ENCODE peak calls at places on chromosomes 1 and 21, in nine cellular contexts. H is astrocyte, N is astrocyte of the cerebellum, D is mammary epithelial cell, M is SK-N-SH, P is HFF-Myc, T is nephron progenitor cell, X is WTC11, J is H1. B is an unnamed sample.

GRCh38 chr1:164602142-164602429 is 43.1 kb downstream of the PBX1 start:
- DNase-seq in J (no peak), T (no peak), N (no peak), X (peak; percentile 59), M (no peak), D (peak; percentile 85), H (no peak), P (no peak), B (peak; percentile 51)

GRCh38 chr1:27473755-27474154 is 16.2 kb downstream of the WASF2 start:
- DNase-seq in M (no peak), X (no peak), P (no peak), T (no peak), N (no peak), H (no peak), J (no peak), D (no peak), B (no peak)

GRCh38 chr1:19064906-19065450 is 108.5 kb upstream of the IFFO2 start:
- DNase-seq in X (no peak), T (no peak), H (no peak), J (no peak), D (no peak), M (no peak), P (no peak), N (no peak), B (no peak)

GRCh38 chr1:7430646-7431045 is 340.4 kb upstream of the VAMP3 start:
- DNase-seq in J (no peak), M (no peak), H (no peak), X (no peak), D (no peak), T (no peak), P (no peak), N (no peak), B (no peak)

GRCh38 chr1:107297681-107298080 is 156.8 kb downstream of the NTNG1 start:
- DNase-seq in P (no peak), J (no peak), D (no peak), X (no peak), N (no peak), M (peak; percentile 26), T (no peak), H (no peak), B (no peak)

GRCh38 chr1:9746211-9746610 is 77.6 kb downstream of the CLSTN1 start:
- DNase-seq in P (no peak), J (no peak), T (no peak), X (no peak), N (no peak), D (no peak), M (no peak), H (no peak), B (no peak)

GRCh38 chr1:114286960-114287359 is 133.3 kb upstream of the SYT6 start:
- DNase-seq in N (no peak), P (no peak), D (no peak), J (no peak), T (no peak), H (no peak), X (no peak), M (no peak), B (no peak)

GRCh38 chr1:47646676-47647075 is 208.8 kb downstream of the FOXD2 start:
- DNase-seq in D (peak; percentile 63), H (no peak), P (no peak), M (no peak), X (no peak), J (no peak), N (no peak), T (no peak), B (no peak)

GRCh38 chr1:233394860-233395717 is 67.6 kb downstream of the MAP3K21 start:
- DNase-seq in D (peak; percentile 43), M (peak; percentile 52), P (peak; percentile 32), T (peak; percentile 19), H (peak; percentile 33), X (peak; percentile 17), J (no peak), N (peak; percentile 50), B (no peak)

GRCh38 chr21:44783023-44783696 is 18.5 kb downstream of the UBE2G2 start:
- DNase-seq in D (no peak), M (no peak), T (no peak), X (no peak), J (no peak), P (no peak), H (no peak), N (no peak), B (no peak)

GRCh38 chr1:100382657-100383056 is 30.4 kb downstream of the CDC14A start:
- DNase-seq in M (no peak), T (no peak), D (no peak), X (no peak), H (no peak), P (no peak), N (no peak), J (no peak), B (no peak)

GRCh38 chr1:34929497-34929852 is at the start of gene DLGAP3:
- DNase-seq in M (peak; percentile 95), J (peak; percentile 69), D (no peak), X (peak; percentile 44), N (no peak), P (no peak), H (no peak), T (peak; percentile 73), B (peak; percentile 37)

GRCh38 chr1:84339503-84339902 is 38.0 kb downstream of the SAMD13 start:
- DNase-seq in J (no peak), M (no peak), D (peak; percentile 73), H (peak; percentile 53), T (peak; percentile 6), X (no peak), N (no peak), P (no peak), B (no peak)

GRCh38 chr1:14782741-14783591 is 184.5 kb downstream of the KAZN start:
- DNase-seq in M (peak; percentile 40), P (no peak), N (no peak), J (no peak), H (no peak), X (no peak), T (no peak), D (no peak), B (no peak)
- TF ChIP-seq CTCF in M (peak; percentile 18), P (peak; percentile 18), N (no peak), J (peak; percentile 22), H (no peak), X (no peak), T (no peak), D (no peak), B (no peak)

DNA sequence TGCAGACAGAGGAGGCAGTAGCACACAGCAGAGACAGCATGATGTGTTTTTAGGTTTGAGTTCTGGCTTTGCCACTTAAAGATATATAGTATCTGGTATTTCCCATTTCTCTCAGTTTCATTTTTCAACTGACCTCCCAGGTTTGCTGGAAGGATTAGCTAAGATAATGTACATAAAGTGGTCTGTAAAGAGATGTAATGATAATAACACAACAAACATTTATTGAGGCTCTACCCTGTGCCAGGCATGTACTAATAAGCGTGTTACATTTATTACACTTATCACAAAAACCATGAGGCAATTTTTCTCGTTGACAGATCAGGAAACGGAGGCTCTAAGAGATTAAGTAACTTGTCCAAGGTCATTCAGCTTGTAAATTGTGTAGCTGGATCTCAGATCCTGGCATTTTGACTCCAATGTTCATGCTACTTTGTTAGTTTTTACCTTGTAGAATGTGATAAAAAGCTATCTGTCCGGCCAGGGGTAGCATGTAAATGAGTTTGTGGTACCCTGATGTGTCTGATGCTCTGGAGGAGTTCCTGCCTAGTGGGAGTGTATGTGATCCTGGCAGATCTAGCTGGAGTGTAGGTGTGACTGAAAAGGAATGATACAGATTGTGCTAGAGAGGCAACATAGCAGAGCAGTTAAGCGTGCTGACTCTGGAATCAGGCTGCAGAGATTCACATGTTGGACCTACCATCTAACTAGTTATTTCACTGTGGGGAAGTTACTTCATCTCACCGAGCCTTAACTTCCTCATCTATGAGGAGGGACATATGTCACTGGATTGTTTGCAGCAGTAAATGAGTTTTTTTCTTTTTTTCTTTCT is 146.6 kb downstream of the VPS13D start:
- DNase-seq in N (no peak), X (no peak), P (no peak), J (no peak), M (peak; percentile 17), D (no peak), T (no peak), H (no peak), B (no peak)
- TF ChIP-seq CTCF in N (no peak), X (no peak), P (no peak), J (no peak), M (no peak), D (no peak), T (no peak), H (no peak), B (no peak)

DNA sequence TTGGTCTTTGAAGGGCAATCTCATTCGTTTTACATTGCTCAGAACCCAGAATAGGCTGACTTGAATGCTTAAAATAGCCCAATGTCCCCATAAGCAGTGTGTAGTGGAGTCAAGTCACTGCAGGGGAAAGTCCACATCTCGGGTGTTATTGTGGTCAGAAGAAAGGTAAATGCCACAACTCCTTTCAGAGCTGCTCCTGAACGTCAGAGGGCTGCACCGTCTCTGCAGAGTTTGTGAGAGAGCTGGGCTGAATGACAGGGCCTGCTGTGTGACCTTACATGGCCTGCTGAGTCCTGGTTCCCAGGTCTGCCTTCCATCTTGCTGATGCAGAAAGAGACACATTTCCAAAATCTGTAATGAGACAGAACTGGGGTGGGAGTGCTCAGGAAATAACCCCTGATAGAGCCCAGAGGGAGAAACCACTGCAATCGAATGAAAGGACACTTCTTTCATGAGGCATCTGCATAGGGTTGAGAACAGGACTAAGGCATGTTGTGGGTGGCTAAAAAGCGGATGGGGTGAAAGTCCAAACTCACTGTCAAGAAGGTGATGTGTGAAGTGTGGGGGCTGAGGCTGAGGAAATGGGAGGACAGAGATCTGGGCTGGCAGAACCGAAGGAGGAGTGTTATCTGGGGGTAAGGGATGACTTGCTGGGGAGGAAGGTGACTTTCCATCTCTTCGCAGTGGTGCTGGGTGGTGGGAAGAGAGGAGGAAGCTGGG is 33.8 kb downstream of the XCL2 start:
- DNase-seq in M (no peak), T (no peak), H (no peak), X (no peak), N (no peak), J (no peak), D (no peak), P (no peak), B (no peak)
- TF ChIP-seq CTCF in M (no peak), T (no peak), H (no peak), X (no peak), N (no peak), J (no peak), D (no peak), P (no peak), B (no peak)

DNA sequence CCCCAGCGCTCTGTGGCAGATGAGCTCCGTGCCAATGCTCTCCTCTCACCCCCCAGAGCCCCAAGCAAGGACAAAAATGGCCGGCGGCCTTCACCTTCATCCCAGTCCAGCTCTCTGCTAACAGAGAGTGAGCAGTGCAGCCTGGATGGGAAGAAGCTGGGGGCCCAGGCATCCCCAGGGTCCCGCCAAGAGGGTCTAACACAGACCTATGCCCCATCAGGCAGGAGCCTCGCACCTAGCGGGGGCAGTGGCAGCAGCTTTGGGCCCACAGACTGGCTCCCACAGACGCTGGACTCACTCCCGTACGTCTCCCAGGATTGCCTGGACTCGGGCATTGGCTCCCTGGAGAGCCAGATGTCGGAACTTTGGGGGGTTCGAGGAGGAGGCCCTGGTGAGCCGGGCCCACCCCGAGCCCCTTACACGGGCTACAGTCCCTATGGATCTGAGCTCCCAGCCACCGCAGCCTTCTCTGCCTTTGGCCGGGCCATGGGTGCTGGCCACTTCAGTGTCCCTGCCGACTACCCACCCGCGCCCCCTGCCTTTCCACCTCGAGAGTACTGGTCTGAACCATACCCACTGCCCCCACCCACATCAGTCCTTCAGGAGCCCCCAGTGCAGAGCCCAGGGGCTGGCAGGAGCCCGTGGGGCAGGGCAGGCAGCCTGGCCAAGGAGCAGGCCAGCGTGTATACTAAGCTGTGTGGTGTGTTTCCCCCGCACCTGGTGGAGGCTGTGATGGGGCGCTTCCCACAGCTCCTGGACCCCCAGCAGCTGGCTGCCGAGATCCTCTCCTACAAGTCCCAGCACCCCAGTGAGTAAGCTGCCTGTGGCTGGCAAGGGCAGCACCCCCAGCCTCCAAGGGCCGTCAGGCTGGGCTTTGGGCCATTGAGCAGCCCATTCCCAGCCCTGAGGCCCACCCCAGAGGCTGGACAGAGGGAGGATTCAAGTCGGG is 8.7 kb downstream of the ZC3H12A start:
- DNase-seq in H (no peak), N (no peak), M (no peak), P (no peak), D (no peak), J (no peak), T (no peak), X (no peak), B (no peak)
- TF ChIP-seq CTCF in H (no peak), N (no peak), M (no peak), P (no peak), D (no peak), J (no peak), T (no peak), X (no peak), B (no peak)

B was measured in progenitor cell of endocrine pancreas.